ENCODE peak calls at places on chromosomes 6 and 20, in five cellular contexts. Z is heart right ventricle, O is HCT116, T is germinal center, N is cardiac muscle cell. P is an unnamed sample.

GRCh38 chr20:64133951-64134407 is 26.6 kb upstream of the NPBWR2 start:
- DNase-seq in Z (no peak), O (no peak), T (no peak), N (no peak), P (no peak)

GRCh38 chr6:148501178-148501590 is 158.5 kb downstream of the SASH1 start:
- DNase-seq in Z (peak; percentile 36), O (peak; percentile 73), T (no peak), N (peak; percentile 92), P (peak; percentile 90)

GRCh38 chr6:20876016-20876415 is 341.8 kb downstream of the CDKAL1 start:
- DNase-seq in Z (no peak), O (no peak), T (no peak), N (peak; percentile 50), P (peak; percentile 70)

GRCh38 chr20:53515749-53516148 is 77.9 kb downstream of the ZNF217 start:
- DNase-seq in Z (no peak), O (no peak), T (no peak), N (no peak), P (no peak)

GRCh38 chr20:381581-382290 is 1.2 kb downstream of the TRIB3 start:
- DNase-seq in Z (peak; percentile 80), O (peak; percentile 61), T (peak; percentile 73), N (peak; percentile 81), P (peak; percentile 50)

GRCh38 chr20:9311132-9311531 is 203.3 kb upstream of the LAMP5 start:
- DNase-seq in Z (no peak), O (no peak), T (no peak), N (peak; percentile 32), P (no peak)

GRCh38 chr20:55880361-55880760 is 125.0 kb downstream of the CBLN4 start:
- DNase-seq in Z (no peak), O (no peak), T (no peak), N (no peak), P (no peak)

GRCh38 chr20:20267685-20268429 is 100.0 kb upstream of the INSM1 start:
- DNase-seq in Z (no peak), O (no peak), T (no peak), N (no peak), P (no peak)

GRCh38 chr6:38169826-38170526 is 350.4 kb downstream of the ZFAND3 start:
- DNase-seq in Z (no peak), O (no peak), T (no peak), N (no peak), P (no peak)

GRCh38 chr20:12598894-12599293 is 409.9 kb upstream of the SPTLC3 start:
- DNase-seq in Z (no peak), O (no peak), T (no peak), N (no peak), P (no peak)

GRCh38 chr6:56657364-56657763 is 14.7 kb upstream of the DST start:
- DNase-seq in Z (no peak), O (no peak), T (no peak), N (no peak), P (no peak)

GRCh38 chr6:42352856-42353564 is 98.7 kb downstream of the TRERF1 start:
- DNase-seq in Z (no peak), O (peak; percentile 31), T (no peak), N (peak; percentile 42), P (peak; percentile 76)

P was measured in brain microvascular endothelial cell.